ENCODE peak calls at places on chromosomes 11 and 22, in five cellular contexts. F, K, W, U and A are unnamed samples.

GRCh38 chr11:84142411-84142810 is 856.2 kb upstream of the CCDC90B start:
- ATAC-seq in U (no peak), K (no peak), W (no peak), F (no peak), A (no peak)

GRCh38 chr11:103805688-103806009 is 230.8 kb upstream of the DDI1 start:
- ATAC-seq in K (no peak), U (no peak), F (no peak), W (no peak), A (no peak)

GRCh38 chr11:30281476-30282288 is 41.2 kb upstream of the ARL14EP start:
- ATAC-seq in U (peak), K (no peak), W (peak), F (peak), A (peak)

GRCh38 chr11:62269654-62270278 is at the start of gene SCGB2A2:
- ATAC-seq in F (no peak), K (no peak), W (no peak), U (no peak), A (no peak)

GRCh38 chr11:60810583-60810982 is 25.4 kb downstream of the MS4A10 start:
- ATAC-seq in F (no peak), U (no peak), W (no peak), K (no peak), A (no peak)

GRCh38 chr11:64359712-64360402 is 895 bp downstream of the RPS6KA4 start:
- ATAC-seq in U (peak), F (peak), K (peak), W (no peak), A (no peak)

GRCh38 chr11:19714387-19715363 is 2.0 kb downstream of the NAV2 start:
- ATAC-seq in K (no peak), F (no peak), U (no peak), W (no peak), A (no peak)

GRCh38 chr11:129326921-129327320 is 48.7 kb upstream of the BARX2 start:
- ATAC-seq in F (no peak), K (no peak), W (no peak), U (no peak), A (no peak)

GRCh38 chr22:25700996-25701815 is 40.8 kb upstream of the MYO18B start:
- ATAC-seq in U (no peak), W (no peak), K (no peak), F (no peak), A (no peak)

GRCh38 chr11:85725510-85726258 is 39.7 kb upstream of the CCDC89 start:
- ATAC-seq in U (no peak), W (no peak), K (no peak), F (no peak), A (no peak)